ENCODE peak calls at places on chromosomes 2 and 18, in nine cellular contexts. O is kidney tubule cell; J is HT-29; L is activated effector memory CD4-positive, alpha-beta T cell treated with anti-CD3 and anti-CD28 coated beads, Interleukin-2, amount 50 U/mL, for 16 hours; Q is NCI-H460; X is Daoy; Z is GM23248; S is ureter; N is heart right ventricle. T is an unnamed sample.
A peak's percentile ranks its signal among the peaks of the same experiment; 100 is the strongest.

GRCh38 chr2:227890495-227891079 is 19.2 kb downstream of the DAW1 start:
- DNase-seq in L (no peak), Q (peak; percentile 77), X (peak; percentile 17), Z (peak; percentile 68), O (peak; percentile 63), J (peak; percentile 74), S (no peak), N (no peak), T (no peak)

GRCh38 chr2:120177973-120178372 is 45.2 kb downstream of the TMEM185B start:
- DNase-seq in J (no peak), L (no peak), O (no peak), S (no peak), Z (no peak), N (no peak), Q (no peak), X (no peak), T (no peak)

GRCh38 chr2:174503161-174503809 is 16.5 kb upstream of the GPR155 start:
- DNase-seq in L (no peak), O (no peak), S (no peak), J (no peak), N (no peak), Z (no peak), Q (no peak), X (no peak), T (no peak)

GRCh38 chr18:62420151-62420512 is 95.0 kb downstream of the TNFRSF11A start:
- DNase-seq in X (peak; percentile 22), O (peak; percentile 92), S (no peak), Z (peak; percentile 74), J (peak; percentile 72), L (peak; percentile 66), Q (no peak), N (no peak), T (peak; percentile 62)

GRCh38 chr2:60365556-60365955 is 187.9 kb downstream of the BCL11A start:
- DNase-seq in J (no peak), N (no peak), X (peak; percentile 8), O (peak; percentile 26), Q (no peak), Z (no peak), L (no peak), S (no peak), T (no peak)

GRCh38 chr2:118374974-118375745 is 286.9 kb downstream of the INSIG2 start:
- DNase-seq in L (no peak), Q (no peak), X (no peak), Z (peak; percentile 65), N (no peak), S (no peak), J (no peak), O (no peak), T (no peak)

GRCh38 chr18:60047556-60047955 is 147.8 kb downstream of the PMAIP1 start:
- DNase-seq in L (no peak), S (no peak), Z (peak; percentile 54), J (no peak), O (peak; percentile 73), X (no peak), N (no peak), Q (no peak), T (no peak)

GRCh38 chr2:57720728-57721627 is 325.6 kb upstream of the VRK2 start:
- DNase-seq in Z (peak; percentile 75), X (peak; percentile 67), N (no peak), Q (peak; percentile 55), S (peak; percentile 44), O (peak; percentile 76), L (no peak), J (peak; percentile 77), T (peak; percentile 10)

GRCh38 chr2:181054843-181055242 is 74.4 kb downstream of the UBE2E3 start:
- DNase-seq in S (no peak), Z (no peak), X (no peak), Q (no peak), O (no peak), N (no peak), J (no peak), L (no peak), T (no peak)

GRCh38 chr2:61950133-61950560 is 44.7 kb downstream of the COMMD1 start:
- DNase-seq in J (no peak), O (no peak), S (no peak), L (no peak), X (no peak), Q (no peak), Z (no peak), N (no peak), T (no peak)

GRCh38 chr2:54955358-54955673 is 94.9 kb downstream of the RTN4 start:
- DNase-seq in S (peak; percentile 15), X (no peak), O (no peak), Q (no peak), N (no peak), L (no peak), Z (no peak), J (no peak), T (no peak)

GRCh38 chr2:236795861-236796219 is 226.2 kb downstream of the ACKR3 start:
- DNase-seq in Q (no peak), O (no peak), L (no peak), Z (no peak), J (no peak), N (no peak), S (no peak), X (no peak), T (no peak)

GRCh38 chr2:134099273-134099672 is 154.6 kb upstream of the MGAT5 start:
- DNase-seq in Q (no peak), J (no peak), N (no peak), Z (no peak), O (no peak), X (no peak), S (no peak), L (no peak), T (no peak)

GRCh38 chr2:218043701-218044109 is 25.3 kb upstream of the RUFY4 start:
- DNase-seq in L (no peak), J (no peak), Z (no peak), S (no peak), O (no peak), X (no peak), Q (no peak), N (no peak), T (no peak)

GRCh38 chr2:237704476-237705224 is 77.3 kb downstream of the LRRFIP1 start:
- DNase-seq in L (no peak), N (no peak), S (no peak), Z (peak; percentile 76), O (peak; percentile 72), X (peak; percentile 73), J (no peak), Q (no peak), T (peak; percentile 25)

GRCh38 chr2:228801451-228801850 is 469.6 kb downstream of the PID1 start:
- DNase-seq in J (no peak), N (no peak), Q (no peak), S (no peak), L (no peak), X (no peak), Z (no peak), O (no peak), T (no peak)

GRCh38 chr2:172012688-172013358 is 13.1 kb downstream of the METAP1D start:
- DNase-seq in Z (no peak), J (no peak), L (no peak), Q (no peak), S (no peak), N (no peak), X (no peak), O (peak; percentile 34), T (no peak)

GRCh38 chr2:239150125-239151011 is 250.5 kb downstream of the HDAC4 start:
- DNase-seq in Q (no peak), O (no peak), L (peak; percentile 67), X (no peak), S (no peak), Z (no peak), N (no peak), J (peak; percentile 26), T (peak; percentile 34)

GRCh38 chr2:64214281-64215115 is 70.3 kb upstream of the PELI1 start:
- DNase-seq in J (peak; percentile 61), X (peak; percentile 39), Q (no peak), N (no peak), Z (peak; percentile 18), L (peak; percentile 77), S (no peak), O (peak; percentile 23), T (peak; percentile 45)

GRCh38 chr2:131105950-131106801 is 1.0 kb downstream of the PLEKHB2 start:
- DNase-seq in O (peak; percentile 84), J (peak; percentile 67), Z (peak; percentile 84), N (no peak), Q (no peak), L (peak; percentile 79), X (peak; percentile 33), S (peak; percentile 52), T (peak; percentile 62)

GRCh38 chr2:18829976-18830375 is 240.6 kb upstream of the NT5C1B start:
- DNase-seq in O (no peak), Q (no peak), N (no peak), L (no peak), Z (no peak), J (no peak), X (no peak), S (no peak), T (no peak)

GRCh38 chr2:154706660-154707059 is 8.2 kb downstream of the KCNJ3 start:
- DNase-seq in O (no peak), N (no peak), J (peak; percentile 23), Z (no peak), S (no peak), X (no peak), Q (no peak), L (no peak), T (no peak)